ENCODE peak calls at places on chromosomes 5 and 9, in five cellular contexts. Q is HCT116; V is cardiac fibroblast; A is activated CD8-positive, alpha-beta T cell treated with anti-CD3 and anti-CD28 coated beads for 36 hours; I is Calu3. F is an unnamed sample.

GRCh38 chr9:36008774-36009300 is 27.9 kb upstream of the RECK start:
- DNase-seq in Q (peak), V (peak), A (peak), I (peak), F (no peak)

GRCh38 chr5:138569759-138570158 is 5.4 kb downstream of the HSPA9 start:
- DNase-seq in Q (no peak), V (no peak), A (peak), I (no peak), F (no peak)

GRCh38 chr5:35029333-35029732 is 18.4 kb downstream of the AGXT2 start:
- DNase-seq in Q (no peak), V (peak), A (no peak), I (no peak), F (no peak)

GRCh38 chr5:121968910-121969607 is 7.3 kb downstream of the SRFBP1 start:
- DNase-seq in Q (peak), V (peak), A (no peak), I (peak), F (no peak)

GRCh38 chr5:160260006-160260775 is 30.9 kb downstream of the FABP6 start:
- DNase-seq in Q (no peak), V (no peak), A (no peak), I (no peak), F (no peak)

GRCh38 chr5:23208959-23209431 is 298.4 kb upstream of the PRDM9 start:
- DNase-seq in Q (no peak), V (peak), A (peak), I (peak), F (no peak)

GRCh38 chr5:132283423-132284043 is 10.7 kb upstream of the SLC22A4 start:
- DNase-seq in Q (no peak), V (peak), A (no peak), I (peak), F (no peak)

GRCh38 chr5:172849636-172850453 is 15.8 kb downstream of the ERGIC1 start:
- DNase-seq in Q (no peak), V (no peak), A (peak), I (peak), F (no peak)

GRCh38 chr5:55338810-55339243 is 31.0 kb downstream of the MTREX start:
- DNase-seq in Q (no peak), V (no peak), A (peak), I (no peak), F (no peak)

DNA sequence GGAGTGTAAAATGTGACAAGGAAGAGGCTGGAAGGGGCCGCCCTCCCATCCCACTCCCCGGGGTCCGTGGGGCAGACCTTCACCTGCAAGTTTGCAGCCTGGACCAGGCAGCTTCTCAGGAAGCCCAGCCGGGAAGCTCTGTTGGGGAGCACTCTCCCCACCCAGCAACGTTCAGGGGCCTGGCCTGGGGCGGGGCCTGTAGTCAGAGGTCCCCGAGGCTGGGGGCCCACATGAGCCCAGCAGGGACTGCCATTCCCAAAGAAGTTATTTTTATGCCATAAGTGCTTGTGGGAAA is 32.7 kb upstream of the NOTCH1 start:
- DNase-seq in Q (no peak), V (no peak), A (no peak), I (no peak), F (no peak)
- TF ChIP-seq CTCF in Q (no peak), V (no peak), A (no peak), I (no peak), F (no peak)

GRCh38 chr9:69811329-69811989 is 9.2 kb upstream of the CFAP95 start:
- DNase-seq in Q (no peak), V (no peak), A (no peak), I (no peak), F (no peak)

GRCh38 chr9:69806642-69807041 is 14.0 kb upstream of the CFAP95 start:
- DNase-seq in Q (no peak), V (no peak), A (no peak), I (no peak), F (no peak)

GRCh38 chr9:69812068-69813000 is 8.3 kb upstream of the CFAP95 start:
- DNase-seq in Q (no peak), V (no peak), A (no peak), I (no peak), F (no peak)

GRCh38 chr9:69805962-69806633 is 14.5 kb upstream of the CFAP95 start:
- DNase-seq in Q (no peak), V (peak), A (no peak), I (no peak), F (no peak)

GRCh38 chr9:69809304-69809863 is 11.2 kb upstream of the CFAP95 start:
- DNase-seq in Q (peak), V (peak), A (peak), I (no peak), F (no peak)
- TF ChIP-seq CTCF in Q (peak), V (peak), A (peak), I (no peak), F (no peak)

DNA sequence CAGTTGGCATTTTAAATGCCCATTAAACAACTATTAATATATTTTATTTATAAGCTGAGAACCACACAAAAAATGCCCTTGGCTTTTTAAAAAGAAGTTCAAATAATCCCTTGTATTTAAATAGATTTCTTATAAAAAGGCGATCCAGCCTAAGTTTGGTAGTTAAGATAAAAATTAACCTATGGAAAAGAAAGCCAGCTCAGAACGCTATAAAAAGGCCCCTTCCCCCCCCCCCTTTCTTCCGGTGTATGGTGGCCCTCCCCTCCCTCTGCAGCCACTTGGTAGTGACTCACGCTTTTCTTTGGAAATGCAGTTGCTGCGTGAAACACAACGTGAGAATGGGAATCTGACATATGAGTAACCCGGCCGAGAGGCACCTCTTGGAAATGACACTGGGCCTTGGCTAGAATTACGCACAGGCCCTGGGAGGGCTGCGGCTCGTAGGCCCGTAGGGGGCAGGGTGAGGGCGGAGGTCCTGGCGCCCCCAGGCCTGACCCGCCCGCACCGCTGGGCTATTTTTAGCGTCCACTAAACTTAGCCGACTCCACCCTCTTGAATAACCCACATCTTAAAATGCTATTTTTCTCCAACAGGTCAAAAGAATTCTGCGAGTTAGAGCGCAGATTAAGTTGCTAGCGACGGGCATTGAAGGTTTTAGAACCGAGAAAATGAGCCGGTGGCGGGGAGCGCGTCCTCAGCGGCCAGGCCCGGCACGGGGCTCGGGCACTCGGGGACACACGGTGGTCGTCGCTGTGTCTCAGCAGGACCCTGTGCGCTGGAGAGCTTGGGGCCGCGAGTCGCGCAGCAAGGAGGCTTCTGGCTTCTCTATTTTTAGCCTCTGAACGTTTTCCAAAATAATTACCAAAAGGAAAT is 168.7 kb downstream of the AUH start:
- DNase-seq in Q (peak), V (peak), A (peak), I (peak), F (peak)
- TF ChIP-seq CTCF in Q (peak), V (peak), A (no peak), I (no peak), F (no peak)

GRCh38 chr5:39986614-39987013 is 561.8 kb upstream of the DAB2 start:
- DNase-seq in Q (no peak), V (no peak), A (no peak), I (no peak), F (no peak)
- TF ChIP-seq CTCF in Q (peak), V (peak), A (no peak), I (no peak), F (no peak)

GRCh38 chr9:71769175-71770165 is 1.2 kb upstream of the CEMIP2 start:
- DNase-seq in Q (peak), V (peak), A (peak), I (peak), F (peak)
- TF ChIP-seq CTCF in Q (peak), V (peak), A (peak), I (no peak), F (no peak)